ENCODE peak calls at places on chromosomes 2 and 18, in eight cellular contexts. One of them, this sample, is unnamed.
A peak's percentile ranks its signal among the peaks of the same experiment; 100 is the strongest.

GRCh38 chr2:109446531-109447131 is 167.1 kb downstream of the SEPTIN10 start:
- DNase-seq in EL: peak; percentile 74
- DNase-seq in endothelial cell: no peak
- DNase-seq in aorta: peak; percentile 74
- DNase-seq in AG04449: no peak
- DNase-seq in NCI-H748 treated with DMSO at 0.1 percent for 48 hours: no peak
- DNase-seq in T1000: peak; percentile 24
- DNase-seq in amniotic stem cell: no peak
- DNase-seq in this sample: no peak

GRCh38 chr2:26818255-26818654 is 29.7 kb upstream of the DPYSL5 start:
- DNase-seq in EL: no peak
- DNase-seq in endothelial cell: no peak
- DNase-seq in aorta: no peak
- DNase-seq in AG04449: no peak
- DNase-seq in NCI-H748 treated with DMSO at 0.1 percent for 48 hours: no peak
- DNase-seq in T1000: no peak
- DNase-seq in amniotic stem cell: no peak
- DNase-seq in this sample: no peak

GRCh38 chr2:221529943-221530652 is 42.0 kb downstream of the EPHA4 start:
- DNase-seq in EL: peak; percentile 77
- DNase-seq in endothelial cell: no peak
- DNase-seq in aorta: no peak
- DNase-seq in AG04449: peak; percentile 33
- DNase-seq in NCI-H748 treated with DMSO at 0.1 percent for 48 hours: peak; percentile 74
- DNase-seq in T1000: no peak
- DNase-seq in amniotic stem cell: peak; percentile 4
- DNase-seq in this sample: peak; percentile 59

GRCh38 chr18:58491773-58492752 is 136.8 kb downstream of the ALPK2 start:
- DNase-seq in EL: no peak
- DNase-seq in endothelial cell: no peak
- DNase-seq in aorta: no peak
- DNase-seq in AG04449: no peak
- DNase-seq in NCI-H748 treated with DMSO at 0.1 percent for 48 hours: no peak
- DNase-seq in T1000: no peak
- DNase-seq in amniotic stem cell: no peak
- DNase-seq in this sample: no peak

GRCh38 chr2:18200771-18201170 is 322.3 kb downstream of the KCNS3 start:
- DNase-seq in EL: no peak
- DNase-seq in endothelial cell: no peak
- DNase-seq in aorta: no peak
- DNase-seq in AG04449: no peak
- DNase-seq in NCI-H748 treated with DMSO at 0.1 percent for 48 hours: no peak
- DNase-seq in T1000: no peak
- DNase-seq in amniotic stem cell: no peak
- DNase-seq in this sample: no peak

GRCh38 chr18:21686282-21687105 is 18.1 kb downstream of the ABHD3 start:
- DNase-seq in EL: no peak
- DNase-seq in endothelial cell: no peak
- DNase-seq in aorta: no peak
- DNase-seq in AG04449: no peak
- DNase-seq in NCI-H748 treated with DMSO at 0.1 percent for 48 hours: no peak
- DNase-seq in T1000: no peak
- DNase-seq in amniotic stem cell: no peak
- DNase-seq in this sample: no peak

GRCh38 chr2:240642061-240642805 is 17.0 kb downstream of the GPR35 start:
- DNase-seq in EL: no peak
- DNase-seq in endothelial cell: no peak
- DNase-seq in aorta: peak; percentile 63
- DNase-seq in AG04449: no peak
- DNase-seq in NCI-H748 treated with DMSO at 0.1 percent for 48 hours: no peak
- DNase-seq in T1000: no peak
- DNase-seq in amniotic stem cell: no peak
- DNase-seq in this sample: no peak

GRCh38 chr18:36633961-36634412 is 194.8 kb downstream of the TPGS2 start:
- DNase-seq in EL: peak; percentile 30
- DNase-seq in endothelial cell: no peak
- DNase-seq in aorta: no peak
- DNase-seq in AG04449: no peak
- DNase-seq in NCI-H748 treated with DMSO at 0.1 percent for 48 hours: peak; percentile 43
- DNase-seq in T1000: peak; percentile 42
- DNase-seq in amniotic stem cell: no peak
- DNase-seq in this sample: peak; percentile 55

GRCh38 chr2:154603682-154604081 is 94.8 kb upstream of the KCNJ3 start:
- DNase-seq in EL: no peak
- DNase-seq in endothelial cell: no peak
- DNase-seq in aorta: no peak
- DNase-seq in AG04449: no peak
- DNase-seq in NCI-H748 treated with DMSO at 0.1 percent for 48 hours: no peak
- DNase-seq in T1000: no peak
- DNase-seq in amniotic stem cell: no peak
- DNase-seq in this sample: no peak

GRCh38 chr2:237348281-237348865 is 65.6 kb downstream of the COL6A3 start:
- DNase-seq in EL: no peak
- DNase-seq in endothelial cell: no peak
- DNase-seq in aorta: no peak
- DNase-seq in AG04449: no peak
- DNase-seq in NCI-H748 treated with DMSO at 0.1 percent for 48 hours: no peak
- DNase-seq in T1000: no peak
- DNase-seq in amniotic stem cell: no peak
- DNase-seq in this sample: no peak

GRCh38 chr2:241999184-241999583 is 129.7 kb downstream of the RTP5 start:
- DNase-seq in EL: no peak
- DNase-seq in endothelial cell: no peak
- DNase-seq in aorta: no peak
- DNase-seq in AG04449: no peak
- DNase-seq in NCI-H748 treated with DMSO at 0.1 percent for 48 hours: no peak
- DNase-seq in T1000: no peak
- DNase-seq in amniotic stem cell: no peak
- DNase-seq in this sample: no peak

GRCh38 chr2:215137741-215138340 is 585 bp downstream of the ABCA12 start:
- DNase-seq in EL: peak; percentile 71
- DNase-seq in endothelial cell: no peak
- DNase-seq in aorta: no peak
- DNase-seq in AG04449: no peak
- DNase-seq in NCI-H748 treated with DMSO at 0.1 percent for 48 hours: no peak
- DNase-seq in T1000: no peak
- DNase-seq in amniotic stem cell: peak; percentile 26
- DNase-seq in this sample: peak; percentile 75

GRCh38 chr2:47174731-47175361 is 19.7 kb upstream of the STPG4 start:
- DNase-seq in EL: peak; percentile 60
- DNase-seq in endothelial cell: no peak
- DNase-seq in aorta: no peak
- DNase-seq in AG04449: no peak
- DNase-seq in NCI-H748 treated with DMSO at 0.1 percent for 48 hours: peak; percentile 13
- DNase-seq in T1000: no peak
- DNase-seq in amniotic stem cell: no peak
- DNase-seq in this sample: no peak